ENCODE peak calls at places on chromosomes 12 and 14, in seven cellular contexts. One of them, this sample, is unnamed.
A peak's percentile ranks its signal among the peaks of the same experiment; 100 is the strongest.

GRCh38 chr14:100592461-100592871 is 5.2 kb upstream of the BEGAIN start:
- DNase-seq in epithelial cell of esophagus: no peak
- DNase-seq in cardiac fibroblast: no peak
- DNase-seq in psoas muscle: no peak
- DNase-seq in kidney epithelial cell: no peak
- DNase-seq in AG09309: no peak
- DNase-seq in nephron progenitor cell: no peak
- DNase-seq in this sample: peak; percentile 5

GRCh38 chr14:90426663-90427062 is 29.8 kb downstream of the CALM1 start:
- DNase-seq in epithelial cell of esophagus: no peak
- DNase-seq in cardiac fibroblast: peak; percentile 33
- DNase-seq in psoas muscle: peak; percentile 66
- DNase-seq in kidney epithelial cell: no peak
- DNase-seq in AG09309: no peak
- DNase-seq in nephron progenitor cell: no peak
- DNase-seq in this sample: no peak

GRCh38 chr14:32481707-32482106 is 152.6 kb downstream of the AKAP6 start:
- DNase-seq in epithelial cell of esophagus: no peak
- DNase-seq in cardiac fibroblast: no peak
- DNase-seq in psoas muscle: no peak
- DNase-seq in kidney epithelial cell: no peak
- DNase-seq in AG09309: no peak
- DNase-seq in nephron progenitor cell: no peak
- DNase-seq in this sample: no peak

GRCh38 chr14:29865299-29865698 is 62.3 kb downstream of the PRKD1 start:
- DNase-seq in epithelial cell of esophagus: no peak
- DNase-seq in cardiac fibroblast: peak; percentile 7
- DNase-seq in psoas muscle: no peak
- DNase-seq in kidney epithelial cell: no peak
- DNase-seq in AG09309: peak; percentile 7
- DNase-seq in nephron progenitor cell: no peak
- DNase-seq in this sample: no peak

GRCh38 chr12:76266797-76267196 is 81.4 kb downstream of the BBS10 start:
- DNase-seq in epithelial cell of esophagus: peak; percentile 88
- DNase-seq in cardiac fibroblast: peak; percentile 93
- DNase-seq in psoas muscle: peak; percentile 77
- DNase-seq in kidney epithelial cell: peak; percentile 75
- DNase-seq in AG09309: peak; percentile 49
- DNase-seq in nephron progenitor cell: no peak
- DNase-seq in this sample: no peak

GRCh38 chr14:99675951-99676350 is 8.1 kb upstream of the CYP46A1 start:
- DNase-seq in epithelial cell of esophagus: no peak
- DNase-seq in cardiac fibroblast: no peak
- DNase-seq in psoas muscle: no peak
- DNase-seq in kidney epithelial cell: no peak
- DNase-seq in AG09309: no peak
- DNase-seq in nephron progenitor cell: no peak
- DNase-seq in this sample: no peak

GRCh38 chr12:116697305-116698130 is 40.4 kb downstream of the SPRING1 start:
- DNase-seq in epithelial cell of esophagus: peak; percentile 29
- DNase-seq in cardiac fibroblast: peak; percentile 31
- DNase-seq in psoas muscle: no peak
- DNase-seq in kidney epithelial cell: no peak
- DNase-seq in AG09309: no peak
- DNase-seq in nephron progenitor cell: peak; percentile 36
- DNase-seq in this sample: peak; percentile 44

GRCh38 chr12:125634813-125635212 is 569.6 kb downstream of the AACS start:
- DNase-seq in epithelial cell of esophagus: no peak
- DNase-seq in cardiac fibroblast: no peak
- DNase-seq in psoas muscle: no peak
- DNase-seq in kidney epithelial cell: no peak
- DNase-seq in AG09309: no peak
- DNase-seq in nephron progenitor cell: no peak
- DNase-seq in this sample: no peak

GRCh38 chr12:7127916-7128626 is 618 bp downstream of the RBP5 start:
- DNase-seq in epithelial cell of esophagus: no peak
- DNase-seq in cardiac fibroblast: no peak
- DNase-seq in psoas muscle: no peak
- DNase-seq in kidney epithelial cell: no peak
- DNase-seq in AG09309: no peak
- DNase-seq in nephron progenitor cell: no peak
- DNase-seq in this sample: no peak

GRCh38 chr12:49882248-49882850 is 21.4 kb downstream of the FAIM2 start:
- DNase-seq in epithelial cell of esophagus: peak; percentile 27
- DNase-seq in cardiac fibroblast: no peak
- DNase-seq in psoas muscle: no peak
- DNase-seq in kidney epithelial cell: no peak
- DNase-seq in AG09309: no peak
- DNase-seq in nephron progenitor cell: no peak
- DNase-seq in this sample: no peak

GRCh38 chr14:29803045-29803444 is 124.6 kb downstream of the PRKD1 start:
- DNase-seq in epithelial cell of esophagus: no peak
- DNase-seq in cardiac fibroblast: no peak
- DNase-seq in psoas muscle: no peak
- DNase-seq in kidney epithelial cell: no peak
- DNase-seq in AG09309: no peak
- DNase-seq in nephron progenitor cell: no peak
- DNase-seq in this sample: no peak

GRCh38 chr12:27303139-27304111 is 29.2 kb upstream of the BMAL2 start:
- DNase-seq in epithelial cell of esophagus: no peak
- DNase-seq in cardiac fibroblast: peak; percentile 51
- DNase-seq in psoas muscle: no peak
- DNase-seq in kidney epithelial cell: no peak
- DNase-seq in AG09309: no peak
- DNase-seq in nephron progenitor cell: no peak
- DNase-seq in this sample: no peak

GRCh38 chr14:49220492-49220891 is 365.7 kb downstream of the RPS29 start:
- DNase-seq in epithelial cell of esophagus: no peak
- DNase-seq in cardiac fibroblast: no peak
- DNase-seq in psoas muscle: no peak
- DNase-seq in kidney epithelial cell: no peak
- DNase-seq in AG09309: no peak
- DNase-seq in nephron progenitor cell: peak; percentile 13
- DNase-seq in this sample: no peak

GRCh38 chr12:53289891-53290290 is 5.5 kb upstream of the PFDN5 start:
- DNase-seq in epithelial cell of esophagus: no peak
- DNase-seq in cardiac fibroblast: peak; percentile 56
- DNase-seq in psoas muscle: no peak
- DNase-seq in kidney epithelial cell: no peak
- DNase-seq in AG09309: no peak
- DNase-seq in nephron progenitor cell: no peak
- DNase-seq in this sample: no peak

GRCh38 chr14:92040431-92041040 is 677 bp upstream of the TRIP11 start:
- DNase-seq in epithelial cell of esophagus: peak; percentile 61
- DNase-seq in cardiac fibroblast: peak; percentile 29
- DNase-seq in psoas muscle: no peak
- DNase-seq in kidney epithelial cell: peak; percentile 4
- DNase-seq in AG09309: no peak
- DNase-seq in nephron progenitor cell: no peak
- DNase-seq in this sample: no peak

GRCh38 chr12:59874781-59875180 is 279.0 kb downstream of the SLC16A7 start:
- DNase-seq in epithelial cell of esophagus: no peak
- DNase-seq in cardiac fibroblast: no peak
- DNase-seq in psoas muscle: no peak
- DNase-seq in kidney epithelial cell: no peak
- DNase-seq in AG09309: no peak
- DNase-seq in nephron progenitor cell: no peak
- DNase-seq in this sample: no peak

GRCh38 chr14:74018704-74019407 is at the start of the genes BBOF1 and ENTPD5:
- DNase-seq in epithelial cell of esophagus: peak; percentile 86
- DNase-seq in cardiac fibroblast: peak; percentile 81
- DNase-seq in psoas muscle: peak; percentile 93
- DNase-seq in kidney epithelial cell: no peak
- DNase-seq in AG09309: peak; percentile 27
- DNase-seq in nephron progenitor cell: peak; percentile 86
- DNase-seq in this sample: peak; percentile 85
- TF ChIP-seq CTCF in epithelial cell of esophagus: no peak
- TF ChIP-seq CTCF in cardiac fibroblast: no peak
- TF ChIP-seq CTCF in psoas muscle: no peak
- TF ChIP-seq CTCF in kidney epithelial cell: no peak
- TF ChIP-seq CTCF in AG09309: no peak
- TF ChIP-seq CTCF in nephron progenitor cell: no peak
- TF ChIP-seq CTCF in this sample: no peak

GRCh38 chr14:84496677-84497076 is 1033.3 kb upstream of the FLRT2 start:
- DNase-seq in epithelial cell of esophagus: no peak
- DNase-seq in cardiac fibroblast: no peak
- DNase-seq in psoas muscle: no peak
- DNase-seq in kidney epithelial cell: no peak
- DNase-seq in AG09309: no peak
- DNase-seq in nephron progenitor cell: no peak
- DNase-seq in this sample: no peak

GRCh38 chr14:84490081-84490480 is 1039.9 kb upstream of the FLRT2 start:
- DNase-seq in epithelial cell of esophagus: no peak
- DNase-seq in cardiac fibroblast: no peak
- DNase-seq in psoas muscle: no peak
- DNase-seq in kidney epithelial cell: no peak
- DNase-seq in AG09309: no peak
- DNase-seq in nephron progenitor cell: no peak
- DNase-seq in this sample: no peak

GRCh38 chr14:84493779-84494178 is 1036.2 kb upstream of the FLRT2 start:
- DNase-seq in epithelial cell of esophagus: no peak
- DNase-seq in cardiac fibroblast: peak; percentile 7
- DNase-seq in psoas muscle: no peak
- DNase-seq in kidney epithelial cell: no peak
- DNase-seq in AG09309: no peak
- DNase-seq in nephron progenitor cell: no peak
- DNase-seq in this sample: no peak
- TF ChIP-seq CTCF in epithelial cell of esophagus: no peak
- TF ChIP-seq CTCF in cardiac fibroblast: no peak
- TF ChIP-seq CTCF in psoas muscle: no peak
- TF ChIP-seq CTCF in kidney epithelial cell: no peak
- TF ChIP-seq CTCF in AG09309: no peak
- TF ChIP-seq CTCF in nephron progenitor cell: no peak
- TF ChIP-seq CTCF in this sample: no peak

DNA sequence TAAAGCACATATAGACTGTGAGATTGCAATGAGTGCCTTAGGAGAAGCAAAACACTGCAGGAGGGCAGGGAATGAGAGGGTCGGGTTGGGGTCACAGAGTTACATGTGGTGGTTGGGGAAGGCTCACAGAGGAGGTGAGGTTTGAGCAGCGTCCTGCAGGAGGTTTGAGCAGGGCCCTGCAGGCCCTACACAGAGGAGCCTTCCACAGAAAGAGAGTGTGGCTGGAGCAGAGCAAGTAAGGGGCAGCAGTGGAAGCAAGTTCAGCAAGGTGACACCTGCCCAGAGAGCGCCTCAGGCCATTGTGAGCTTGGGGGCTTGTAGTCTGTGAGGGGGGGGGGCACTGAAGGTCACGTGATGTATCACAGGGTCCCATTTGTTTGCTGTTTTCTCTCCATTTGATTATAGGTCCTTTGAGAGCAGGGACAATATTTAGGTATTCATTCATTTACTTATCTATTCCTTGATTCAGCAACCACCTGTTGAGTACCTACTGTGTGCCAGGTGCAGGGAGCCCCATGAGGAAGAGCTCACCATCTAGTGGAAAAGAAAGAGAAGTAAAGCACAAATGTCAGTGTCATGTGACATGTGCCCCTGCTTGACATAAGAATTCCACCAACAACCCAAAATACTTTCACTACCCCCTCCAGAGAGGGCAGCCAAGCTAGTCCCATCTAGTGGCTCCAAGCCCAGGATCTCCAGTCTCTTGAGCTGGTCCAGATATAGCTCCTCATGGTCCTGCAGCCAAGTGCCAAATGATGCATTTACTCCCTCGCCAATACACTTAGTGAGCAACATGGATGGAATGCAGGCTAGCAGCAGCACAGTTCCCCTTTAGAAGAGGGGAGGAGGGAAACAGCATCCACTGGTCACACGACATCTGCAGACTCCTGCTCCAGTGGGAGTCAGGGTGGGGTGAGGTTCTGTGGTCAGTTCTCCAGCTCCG is 56.8 kb downstream of the GALNT16 start:
- DNase-seq in epithelial cell of esophagus: peak; percentile 75
- DNase-seq in cardiac fibroblast: peak; percentile 97
- DNase-seq in psoas muscle: peak; percentile 74
- DNase-seq in kidney epithelial cell: peak; percentile 88
- DNase-seq in AG09309: peak; percentile 96
- DNase-seq in nephron progenitor cell: no peak
- DNase-seq in this sample: no peak
- TF ChIP-seq CTCF in epithelial cell of esophagus: no peak
- TF ChIP-seq CTCF in cardiac fibroblast: no peak
- TF ChIP-seq CTCF in psoas muscle: no peak
- TF ChIP-seq CTCF in kidney epithelial cell: no peak
- TF ChIP-seq CTCF in AG09309: no peak
- TF ChIP-seq CTCF in nephron progenitor cell: no peak
- TF ChIP-seq CTCF in this sample: no peak

GRCh38 chr12:47307680-47308399 is 228.1 kb upstream of the AMIGO2 start:
- DNase-seq in epithelial cell of esophagus: peak; percentile 80
- DNase-seq in cardiac fibroblast: peak; percentile 84
- DNase-seq in psoas muscle: no peak
- DNase-seq in kidney epithelial cell: peak; percentile 38
- DNase-seq in AG09309: peak; percentile 40
- DNase-seq in nephron progenitor cell: peak; percentile 15
- DNase-seq in this sample: no peak
- TF ChIP-seq CTCF in epithelial cell of esophagus: peak; percentile 78
- TF ChIP-seq CTCF in cardiac fibroblast: peak; percentile 71
- TF ChIP-seq CTCF in psoas muscle: peak; percentile 19
- TF ChIP-seq CTCF in kidney epithelial cell: peak; percentile 72
- TF ChIP-seq CTCF in AG09309: peak; percentile 66
- TF ChIP-seq CTCF in nephron progenitor cell: peak; percentile 53
- TF ChIP-seq CTCF in this sample: no peak

GRCh38 chr12:68641138-68641537 is 30.4 kb downstream of the RAP1B start:
- DNase-seq in epithelial cell of esophagus: no peak
- DNase-seq in cardiac fibroblast: no peak
- DNase-seq in psoas muscle: no peak
- DNase-seq in kidney epithelial cell: no peak
- DNase-seq in AG09309: no peak
- DNase-seq in nephron progenitor cell: no peak
- DNase-seq in this sample: no peak
- TF ChIP-seq CTCF in epithelial cell of esophagus: no peak
- TF ChIP-seq CTCF in cardiac fibroblast: no peak
- TF ChIP-seq CTCF in psoas muscle: no peak
- TF ChIP-seq CTCF in kidney epithelial cell: no peak
- TF ChIP-seq CTCF in AG09309: no peak
- TF ChIP-seq CTCF in nephron progenitor cell: no peak
- TF ChIP-seq CTCF in this sample: no peak

DNA sequence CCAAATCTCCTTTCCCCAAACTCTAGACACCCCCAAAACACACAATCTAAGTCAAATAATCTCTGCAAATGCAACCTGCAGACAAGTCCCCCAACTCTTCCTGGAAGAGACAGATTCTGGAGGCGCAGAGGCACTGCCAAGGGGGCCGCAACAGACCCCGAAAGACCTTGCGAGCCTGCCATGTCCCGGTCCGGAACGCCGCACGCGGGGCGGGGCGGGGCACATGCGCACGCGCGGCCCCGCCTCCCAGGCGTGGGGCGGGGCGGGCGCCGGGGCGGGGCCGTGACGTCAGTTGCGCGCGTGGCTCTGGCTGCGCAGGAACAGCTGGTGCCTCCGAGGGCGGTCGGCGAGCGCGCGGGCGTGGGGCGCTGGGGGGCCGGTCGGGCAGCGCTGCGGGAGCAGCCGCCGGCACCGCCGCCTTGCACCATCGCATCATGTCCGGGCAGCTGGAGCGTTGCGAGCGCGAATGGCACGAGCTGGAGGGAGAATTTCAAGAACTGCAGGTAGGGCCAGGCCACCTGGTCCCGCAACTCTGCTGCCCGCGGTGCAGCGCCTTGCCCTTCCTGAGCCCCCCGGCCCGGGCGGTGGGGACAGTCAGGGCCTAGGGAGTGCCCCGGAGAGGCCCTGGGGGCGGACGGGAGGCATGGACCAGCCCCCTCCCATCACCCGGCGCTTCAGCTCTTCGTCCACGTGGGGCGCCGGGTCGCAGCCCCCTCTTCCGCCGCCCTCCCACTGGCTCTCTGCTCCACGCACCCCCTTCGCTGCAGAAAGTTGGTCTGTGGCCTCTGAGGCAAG is at the start of gene TMEM120B:
- DNase-seq in epithelial cell of esophagus: peak; percentile 79
- DNase-seq in cardiac fibroblast: peak; percentile 66
- DNase-seq in psoas muscle: peak; percentile 94
- DNase-seq in kidney epithelial cell: no peak
- DNase-seq in AG09309: no peak
- DNase-seq in nephron progenitor cell: peak; percentile 86
- DNase-seq in this sample: peak; percentile 91
- TF ChIP-seq CTCF in epithelial cell of esophagus: no peak
- TF ChIP-seq CTCF in cardiac fibroblast: no peak
- TF ChIP-seq CTCF in psoas muscle: no peak
- TF ChIP-seq CTCF in kidney epithelial cell: no peak
- TF ChIP-seq CTCF in AG09309: no peak
- TF ChIP-seq CTCF in nephron progenitor cell: no peak
- TF ChIP-seq CTCF in this sample: peak; percentile 20